ENCODE peak calls at places on chromosome 7, in four cellular contexts. One of them, this sample, is unnamed.

GRCh38 chr7:145156834-145157233 is 321.0 kb upstream of the TPK1 start:
- DNase-seq in small intestine: no peak
- DNase-seq in upper lobe of right lung: no peak
- DNase-seq in uterus: no peak
- DNase-seq in this sample: no peak

GRCh38 chr7:21412953-21413352 is 14.9 kb upstream of the SP4 start:
- DNase-seq in small intestine: no peak
- DNase-seq in upper lobe of right lung: no peak
- DNase-seq in uterus: no peak
- DNase-seq in this sample: no peak

GRCh38 chr7:116142850-116143249 is 67.5 kb upstream of the TES start:
- DNase-seq in small intestine: no peak
- DNase-seq in upper lobe of right lung: no peak
- DNase-seq in uterus: no peak
- DNase-seq in this sample: no peak

GRCh38 chr7:55818686-55819085 is 43.9 kb downstream of the SEPTIN14 start:
- DNase-seq in small intestine: no peak
- DNase-seq in upper lobe of right lung: no peak
- DNase-seq in uterus: no peak
- DNase-seq in this sample: no peak

GRCh38 chr7:155506854-155507337 is 39.5 kb downstream of the CNPY1 start:
- DNase-seq in small intestine: no peak
- DNase-seq in upper lobe of right lung: no peak
- DNase-seq in uterus: no peak
- DNase-seq in this sample: no peak

GRCh38 chr7:34322841-34323240 is 335.2 kb upstream of the NPSR1 start:
- DNase-seq in small intestine: no peak
- DNase-seq in upper lobe of right lung: no peak
- DNase-seq in uterus: no peak
- DNase-seq in this sample: no peak

GRCh38 chr7:79949778-79950177 is 184.9 kb upstream of the GNAI1 start:
- DNase-seq in small intestine: no peak
- DNase-seq in upper lobe of right lung: no peak
- DNase-seq in uterus: no peak
- DNase-seq in this sample: no peak

GRCh38 chr7:31883761-31884164 is 186.4 kb downstream of the PDE1C start:
- DNase-seq in small intestine: no peak
- DNase-seq in upper lobe of right lung: no peak
- DNase-seq in uterus: peak; percentile 17
- DNase-seq in this sample: no peak

GRCh38 chr7:117875566-117875965 is 2.3 kb upstream of the CTTNBP2 start:
- DNase-seq in small intestine: no peak
- DNase-seq in upper lobe of right lung: no peak
- DNase-seq in uterus: no peak
- DNase-seq in this sample: no peak

GRCh38 chr7:104814671-104815400 is 199.2 kb upstream of the KMT2E start:
- DNase-seq in small intestine: no peak
- DNase-seq in upper lobe of right lung: no peak
- DNase-seq in uterus: no peak
- DNase-seq in this sample: no peak

GRCh38 chr7:155204744-155205367 is 92.8 kb upstream of the INSIG1 start:
- DNase-seq in small intestine: no peak
- DNase-seq in upper lobe of right lung: no peak
- DNase-seq in uterus: no peak
- DNase-seq in this sample: no peak

GRCh38 chr7:117656806-117657205 is 177.0 kb downstream of the CFTR start:
- DNase-seq in small intestine: peak; percentile 82
- DNase-seq in upper lobe of right lung: no peak
- DNase-seq in uterus: no peak
- DNase-seq in this sample: no peak

GRCh38 chr7:77697535-77697831 is 1.2 kb downstream of the RSBN1L start:
- DNase-seq in small intestine: no peak
- DNase-seq in upper lobe of right lung: no peak
- DNase-seq in uterus: peak; percentile 38
- DNase-seq in this sample: peak; percentile 65

GRCh38 chr7:79909124-79909641 is 225.4 kb upstream of the GNAI1 start:
- DNase-seq in small intestine: no peak
- DNase-seq in upper lobe of right lung: no peak
- DNase-seq in uterus: no peak
- DNase-seq in this sample: no peak

GRCh38 chr7:46486264-46487206 is 565.5 kb upstream of the IGFBP3 start:
- DNase-seq in small intestine: peak; percentile 42
- DNase-seq in upper lobe of right lung: no peak
- DNase-seq in uterus: peak; percentile 74
- DNase-seq in this sample: no peak

GRCh38 chr7:55205124-55205955 is 159.8 kb upstream of the LANCL2 start:
- DNase-seq in small intestine: no peak
- DNase-seq in upper lobe of right lung: no peak
- DNase-seq in uterus: no peak
- DNase-seq in this sample: no peak

GRCh38 chr7:147231275-147231674 is 1114.7 kb downstream of the CNTNAP2 start:
- DNase-seq in small intestine: no peak
- DNase-seq in upper lobe of right lung: no peak
- DNase-seq in uterus: no peak
- DNase-seq in this sample: no peak

GRCh38 chr7:157898802-157899201 is 562.0 kb downstream of the DNAJB6 start:
- DNase-seq in small intestine: no peak
- DNase-seq in upper lobe of right lung: no peak
- DNase-seq in uterus: no peak
- DNase-seq in this sample: no peak

GRCh38 chr7:143408686-143409551 is at the start of gene EPHA1:
- DNase-seq in small intestine: peak; percentile 91
- DNase-seq in upper lobe of right lung: peak; percentile 85
- DNase-seq in uterus: no peak
- DNase-seq in this sample: peak; percentile 77

GRCh38 chr7:37977243-37977642 is 56.8 kb downstream of the EPDR1 start:
- DNase-seq in small intestine: peak; percentile 66
- DNase-seq in upper lobe of right lung: no peak
- DNase-seq in uterus: no peak
- DNase-seq in this sample: no peak

GRCh38 chr7:70134029-70134445 is 535.8 kb downstream of the AUTS2 start:
- DNase-seq in small intestine: no peak
- DNase-seq in upper lobe of right lung: no peak
- DNase-seq in uterus: no peak
- DNase-seq in this sample: no peak

GRCh38 chr7:76334320-76334967 is 24.3 kb downstream of the YWHAG start:
- DNase-seq in small intestine: no peak
- DNase-seq in upper lobe of right lung: no peak
- DNase-seq in uterus: no peak
- DNase-seq in this sample: no peak
- H3K36me3 ChIP-seq in small intestine: no peaks in the 10 kb centered on the region
- H3K36me3 ChIP-seq in upper lobe of right lung: peaks cover 13% of the 10 kb centered on the region
- H3K36me3 ChIP-seq in uterus: no peaks in the 10 kb centered on the region
- H3K36me3 ChIP-seq in this sample: peaks cover 20% of the 10 kb centered on the region

DNA sequence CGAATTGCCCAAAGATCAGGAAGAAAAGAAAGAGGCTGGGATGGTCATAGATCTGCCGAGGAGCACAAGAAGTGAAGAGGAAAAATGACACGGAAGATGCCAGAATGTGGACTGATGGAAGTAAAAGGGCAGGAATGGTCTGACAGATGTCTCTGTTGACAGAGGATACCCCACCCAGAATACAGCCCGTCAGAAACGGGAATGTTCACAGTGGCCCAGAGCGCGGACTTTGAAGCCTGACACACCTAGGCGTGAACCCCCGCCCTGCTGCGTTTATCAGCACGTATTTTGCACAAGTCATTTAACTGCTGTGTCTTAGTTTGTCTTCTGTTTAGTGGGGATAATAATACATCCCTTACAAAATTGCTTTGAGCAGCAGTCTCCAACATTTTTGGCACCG is 27.1 kb downstream of the AKR1B1 start:
- DNase-seq in small intestine: peak; percentile 97
- DNase-seq in upper lobe of right lung: no peak
- DNase-seq in uterus: no peak
- DNase-seq in this sample: no peak
- H3K4me3 ChIP-seq in small intestine: no peak overlapping the region
- H3K4me3 ChIP-seq in upper lobe of right lung: peak overlapping the region; percentile 43
- H3K4me3 ChIP-seq in uterus: peak overlapping the region; percentile 31
- H3K4me3 ChIP-seq in this sample: peak overlapping the region; percentile 47

DNA sequence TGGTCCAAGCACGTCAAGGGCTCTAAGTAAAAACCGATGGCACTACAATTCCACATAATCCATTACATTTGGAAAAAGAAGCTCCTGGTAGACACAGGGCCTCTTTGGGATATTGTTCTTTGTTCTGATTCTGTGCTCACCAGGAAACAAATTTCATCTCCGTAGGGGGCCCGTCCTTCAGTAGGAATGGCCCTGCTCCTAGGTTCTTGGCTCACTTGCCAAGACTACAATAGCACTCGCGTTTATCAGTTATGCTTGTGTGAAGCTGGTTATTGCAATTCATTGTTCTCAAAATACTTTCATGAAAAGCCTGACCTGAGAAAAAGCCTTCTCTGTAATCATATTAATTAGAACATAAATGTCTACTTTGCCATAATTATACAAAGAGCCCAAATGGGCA is 10.3 kb upstream of the ZC3HAV1L start:
- DNase-seq in small intestine: no peak
- DNase-seq in upper lobe of right lung: no peak
- DNase-seq in uterus: no peak
- DNase-seq in this sample: no peak
- H3K36me3 ChIP-seq in small intestine: peaks cover 2% of the 10 kb centered on the region
- H3K36me3 ChIP-seq in upper lobe of right lung: peaks cover 61% of the 10 kb centered on the region
- H3K36me3 ChIP-seq in uterus: no peaks in the 10 kb centered on the region
- H3K36me3 ChIP-seq in this sample: peaks cover 68% of the 10 kb centered on the region

DNA sequence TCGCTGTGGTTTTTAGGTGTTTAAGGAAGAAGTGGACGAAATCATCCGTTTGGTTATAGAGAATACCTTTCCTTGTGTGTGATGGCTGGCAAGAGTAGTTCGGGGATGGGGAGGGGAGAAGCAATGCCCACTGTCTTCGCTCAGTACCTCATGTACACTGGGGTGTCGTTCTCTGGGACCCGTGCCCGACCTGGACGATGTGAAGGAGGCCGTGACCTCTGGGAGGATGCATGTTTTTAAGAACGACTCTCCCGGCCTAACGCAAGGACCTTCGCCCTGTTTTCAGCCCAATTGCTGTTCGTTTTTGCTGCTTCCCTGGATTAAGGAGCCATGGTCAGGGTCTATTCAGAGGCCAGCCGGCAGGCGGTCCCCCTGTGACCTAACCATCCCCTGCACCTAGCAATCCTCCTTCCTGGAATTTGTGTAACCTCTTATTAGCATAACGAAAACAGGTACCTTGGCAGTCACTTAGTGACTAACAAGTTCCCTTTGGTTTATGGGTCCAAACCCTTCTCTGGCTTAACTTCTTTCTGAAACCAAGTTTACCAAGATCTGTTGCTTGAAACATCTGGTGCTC is 1.3 kb downstream of the NFE2L3 start:
- DNase-seq in small intestine: no peak
- DNase-seq in upper lobe of right lung: no peak
- DNase-seq in uterus: no peak
- DNase-seq in this sample: no peak
- H3K4me3 ChIP-seq in small intestine: peak overlapping the region; percentile 45
- H3K4me3 ChIP-seq in upper lobe of right lung: peak overlapping the region; percentile 61
- H3K4me3 ChIP-seq in uterus: peak overlapping the region; percentile 33
- H3K4me3 ChIP-seq in this sample: peak overlapping the region; percentile 63

GRCh38 chr7:4626318-4626845 is 55.7 kb upstream of the FOXK1 start:
- DNase-seq in small intestine: no peak
- DNase-seq in upper lobe of right lung: no peak
- DNase-seq in uterus: no peak
- DNase-seq in this sample: no peak
- H3K36me3 ChIP-seq in small intestine: no peaks in the 10 kb centered on the region
- H3K36me3 ChIP-seq in upper lobe of right lung: no peaks in the 10 kb centered on the region
- H3K36me3 ChIP-seq in uterus: no peaks in the 10 kb centered on the region
- H3K36me3 ChIP-seq in this sample: no peaks in the 10 kb centered on the region

GRCh38 chr7:81710751-81711150 is 59.1 kb downstream of the HGF start:
- DNase-seq in small intestine: no peak
- DNase-seq in upper lobe of right lung: no peak
- DNase-seq in uterus: no peak
- DNase-seq in this sample: no peak
- H3K4me3 ChIP-seq in small intestine: no peak overlapping the region
- H3K4me3 ChIP-seq in upper lobe of right lung: no peak overlapping the region
- H3K4me3 ChIP-seq in uterus: no peak overlapping the region
- H3K4me3 ChIP-seq in this sample: no peak overlapping the region

GRCh38 chr7:73515184-73515583 is 6.9 kb downstream of the BAZ1B start:
- DNase-seq in small intestine: no peak
- DNase-seq in upper lobe of right lung: no peak
- DNase-seq in uterus: no peak
- DNase-seq in this sample: no peak
- H3K36me3 ChIP-seq in small intestine: peaks cover 8% of the 10 kb centered on the region
- H3K36me3 ChIP-seq in upper lobe of right lung: peaks cover 82% of the 10 kb centered on the region
- H3K36me3 ChIP-seq in uterus: no peaks in the 10 kb centered on the region
- H3K36me3 ChIP-seq in this sample: peaks cover 63% of the 10 kb centered on the region

GRCh38 chr7:5598769-5599371 is 175.2 kb upstream of the TNRC18 start:
- DNase-seq in small intestine: no peak
- DNase-seq in upper lobe of right lung: no peak
- DNase-seq in uterus: no peak
- DNase-seq in this sample: no peak
- H3K4me3 ChIP-seq in small intestine: no peak overlapping the region
- H3K4me3 ChIP-seq in upper lobe of right lung: no peak overlapping the region
- H3K4me3 ChIP-seq in uterus: no peak overlapping the region
- H3K4me3 ChIP-seq in this sample: no peak overlapping the region

DNA sequence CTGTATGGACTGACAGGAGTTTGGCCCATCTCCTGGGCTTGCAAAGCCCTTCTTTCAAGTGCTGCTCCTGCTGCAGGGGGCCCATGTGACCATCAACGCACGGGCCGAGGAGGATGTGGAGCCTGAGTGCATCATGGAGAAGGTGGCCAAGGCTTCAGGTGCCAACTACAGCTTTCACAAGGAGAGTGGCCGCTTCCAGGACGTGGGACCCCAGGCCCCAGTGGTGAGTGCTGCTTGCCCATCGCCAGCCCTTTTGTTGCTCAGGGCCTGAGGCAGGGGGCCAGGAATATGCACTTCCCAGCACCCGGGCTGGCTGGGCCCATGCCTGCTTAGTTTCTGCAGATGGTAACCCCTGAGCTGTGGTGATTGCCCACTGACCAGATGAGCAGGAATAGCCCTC is 8.7 kb downstream of the PGAM2 start:
- DNase-seq in small intestine: no peak
- DNase-seq in upper lobe of right lung: peak; percentile 48
- DNase-seq in uterus: peak; percentile 11
- DNase-seq in this sample: no peak
- H3K36me3 ChIP-seq in small intestine: peaks cover 30% of the 10 kb centered on the region
- H3K36me3 ChIP-seq in upper lobe of right lung: peaks cover 99% of the 10 kb centered on the region
- H3K36me3 ChIP-seq in uterus: no peaks in the 10 kb centered on the region
- H3K36me3 ChIP-seq in this sample: peaks cover 100% of the 10 kb centered on the region

GRCh38 chr7:130524628-130525027 is 32.7 kb downstream of the MEST start:
- DNase-seq in small intestine: no peak
- DNase-seq in upper lobe of right lung: no peak
- DNase-seq in uterus: no peak
- DNase-seq in this sample: no peak

GRCh38 chr7:130529417-130529816 is 37.5 kb downstream of the MEST start:
- DNase-seq in small intestine: no peak
- DNase-seq in upper lobe of right lung: no peak
- DNase-seq in uterus: no peak
- DNase-seq in this sample: no peak
- H3K4me3 ChIP-seq in small intestine: no peak overlapping the region
- H3K4me3 ChIP-seq in upper lobe of right lung: no peak overlapping the region
- H3K4me3 ChIP-seq in uterus: no peak overlapping the region
- H3K4me3 ChIP-seq in this sample: no peak overlapping the region